ENCODE peak calls at places on chromosomes 5 and 9, in eight cellular contexts. S is uterus; U is stomach; L is CD8-positive, alpha-beta memory T cell; T is adrenal gland; B is Peyer's patch; G is A549; I is lower lobe of right lung. C is an unnamed sample.

GRCh38 chr9:27365977-27366376 is 69.0 kb upstream of the EQTN start:
- DNase-seq in S (no peak), U (no peak), L (peak; percentile 2), T (no peak), B (peak; percentile 31), G (no peak), I (no peak), C (no peak)

GRCh38 chr5:50967388-50968039 is 301.1 kb downstream of the PARP8 start:
- DNase-seq in S (no peak), U (peak; percentile 61), L (no peak), T (no peak), B (no peak), G (no peak), I (no peak), C (no peak)

GRCh38 chr9:69499959-69500358 is 172.2 kb downstream of the APBA1 start:
- DNase-seq in S (no peak), U (no peak), L (no peak), T (no peak), B (no peak), G (no peak), I (no peak), C (no peak)

GRCh38 chr5:156556666-156557401 is 229.9 kb downstream of the SGCD start:
- DNase-seq in S (no peak), U (no peak), L (no peak), T (no peak), B (no peak), G (no peak), I (no peak), C (no peak)

GRCh38 chr9:20512106-20512505 is 110.2 kb downstream of the MLLT3 start:
- DNase-seq in S (no peak), U (no peak), L (no peak), T (peak; percentile 33), B (no peak), G (peak; percentile 63), I (no peak), C (peak; percentile 6)

GRCh38 chr5:73722224-73722623 is 96.2 kb downstream of the ARHGEF28 start:
- DNase-seq in S (no peak), U (no peak), L (no peak), T (no peak), B (no peak), G (no peak), I (no peak), C (no peak)

GRCh38 chr9:69815313-69815712 is 5.3 kb upstream of the CFAP95 start:
- DNase-seq in S (no peak), U (no peak), L (no peak), T (no peak), B (no peak), G (no peak), I (no peak), C (no peak)

GRCh38 chr9:91803143-91803940 is 146.7 kb downstream of the ROR2 start:
- DNase-seq in S (no peak), U (peak; percentile 2), L (no peak), T (no peak), B (no peak), G (no peak), I (no peak), C (no peak)

GRCh38 chr5:81165493-81166119 is 67.5 kb upstream of the CKMT2 start:
- DNase-seq in S (peak; percentile 34), U (no peak), L (peak; percentile 20), T (peak; percentile 44), B (peak; percentile 24), G (peak; percentile 71), I (peak; percentile 58), C (peak; percentile 75)

GRCh38 chr9:83281306-83282255 is 218.6 kb upstream of the RASEF start:
- DNase-seq in S (no peak), U (no peak), L (no peak), T (peak; percentile 88), B (no peak), G (peak; percentile 23), I (no peak), C (peak; percentile 65)

GRCh38 chr9:136088939-136089696 is 6.0 kb downstream of the NACC2 start:
- DNase-seq in S (no peak), U (no peak), L (no peak), T (peak; percentile 16), B (no peak), G (no peak), I (peak; percentile 67), C (no peak)

GRCh38 chr5:169521366-169521983 is 62.1 kb upstream of the SPDL1 start:
- DNase-seq in S (no peak), U (peak; percentile 26), L (no peak), T (peak; percentile 15), B (no peak), G (no peak), I (no peak), C (no peak)

GRCh38 chr9:27462846-27463245 is 61.2 kb upstream of the IFNK start:
- DNase-seq in S (no peak), U (no peak), L (no peak), T (no peak), B (no peak), G (no peak), I (no peak), C (peak; percentile 6)

GRCh38 chr5:141805874-141806273 is 72.3 kb downstream of the PCDH1 start:
- DNase-seq in S (peak; percentile 57), U (no peak), L (no peak), T (peak; percentile 31), B (no peak), G (no peak), I (no peak), C (no peak)

GRCh38 chr5:77957931-77958476 is 181.9 kb upstream of the TBCA start:
- DNase-seq in S (no peak), U (no peak), L (no peak), T (no peak), B (no peak), G (no peak), I (no peak), C (no peak)

GRCh38 chr5:30436718-30437117 is 756.8 kb upstream of the CDH6 start:
- DNase-seq in S (no peak), U (no peak), L (no peak), T (no peak), B (no peak), G (no peak), I (no peak), C (no peak)

GRCh38 chr9:34992376-34992951 is 2.9 kb downstream of the DNAJB5 start:
- DNase-seq in S (peak; percentile 88), U (no peak), L (no peak), T (peak; percentile 87), B (no peak), G (peak; percentile 46), I (no peak), C (peak; percentile 80)

GRCh38 chr5:112142769-112143270 is 276.3 kb downstream of the EPB41L4A start:
- DNase-seq in S (no peak), U (no peak), L (no peak), T (peak; percentile 43), B (no peak), G (no peak), I (peak; percentile 50), C (peak; percentile 64)

GRCh38 chr5:135355182-135355581 is 43.8 kb downstream of the MACROH2A1 start:
- DNase-seq in S (no peak), U (no peak), L (no peak), T (no peak), B (no peak), G (no peak), I (no peak), C (no peak)

GRCh38 chr5:135359374-135360165 is 39.5 kb downstream of the MACROH2A1 start:
- DNase-seq in S (no peak), U (no peak), L (no peak), T (no peak), B (no peak), G (no peak), I (no peak), C (no peak)

GRCh38 chr5:135360278-135361274 is 38.5 kb downstream of the MACROH2A1 start:
- DNase-seq in S (no peak), U (no peak), L (no peak), T (no peak), B (no peak), G (no peak), I (no peak), C (no peak)

GRCh38 chr5:135353952-135354721 is 44.9 kb downstream of the MACROH2A1 start:
- DNase-seq in S (no peak), U (no peak), L (no peak), T (no peak), B (no peak), G (no peak), I (no peak), C (peak; percentile 41)

GRCh38 chr5:135356522-135357318 is 42.3 kb downstream of the MACROH2A1 start:
- DNase-seq in S (peak; percentile 70), U (peak; percentile 47), L (no peak), T (peak; percentile 88), B (peak; percentile 31), G (no peak), I (no peak), C (no peak)
- H3K4me1 ChIP-seq in S (no peaks in the 10 kb centered on the region), U (peaks cover 46% of the 10 kb centered on the region), L (no peaks in the 10 kb centered on the region), T (peaks cover 14% of the 10 kb centered on the region), B (no peaks in the 10 kb centered on the region), G (no peaks in the 10 kb centered on the region), I (peaks cover 28% of the 10 kb centered on the region), C (no peaks in the 10 kb centered on the region)

DNA sequence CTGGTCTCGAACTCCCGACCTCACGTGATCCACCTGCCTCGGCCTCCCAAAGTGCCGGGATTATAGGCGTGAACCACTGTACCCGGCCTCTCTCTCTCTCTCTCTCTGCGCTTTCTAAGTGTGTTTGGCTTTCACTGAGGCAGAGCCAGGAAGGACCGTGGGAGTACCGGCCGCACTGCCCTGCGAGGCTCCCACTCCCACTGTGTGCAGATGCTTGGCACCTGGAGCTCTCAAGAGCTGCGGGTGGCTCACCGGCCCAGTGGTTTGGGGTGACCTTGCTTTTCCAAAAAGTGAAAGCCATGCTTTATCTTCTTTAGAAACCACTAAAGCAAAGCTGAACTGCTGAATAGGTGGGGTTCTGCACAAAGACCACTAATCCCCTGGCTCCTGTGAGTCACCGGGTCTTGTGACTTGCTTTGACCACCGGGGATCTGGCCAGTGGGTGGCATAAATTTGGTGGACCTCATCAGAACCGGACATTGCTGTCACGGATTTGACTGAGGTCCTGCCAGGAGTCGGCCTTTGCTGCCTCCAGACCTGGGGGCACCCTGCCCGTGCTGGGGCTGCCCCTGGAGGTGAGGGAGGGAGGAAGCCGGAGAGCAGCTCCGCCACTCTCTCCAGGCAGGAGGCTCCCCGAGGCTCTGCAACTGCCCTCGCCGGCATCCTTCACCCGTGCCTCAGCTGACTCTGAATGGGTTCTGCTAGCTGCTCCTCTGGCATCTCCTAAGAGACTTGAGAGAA is 228.9 kb downstream of the FANCC start:
- DNase-seq in S (no peak), U (no peak), L (no peak), T (no peak), B (no peak), G (no peak), I (no peak), C (no peak)
- H3K4me1 ChIP-seq in S (peaks cover 17% of the 10 kb centered on the region), U (peaks cover 98% of the 10 kb centered on the region), L (no peaks in the 10 kb centered on the region), T (peaks cover 9% of the 10 kb centered on the region), B (no peaks in the 10 kb centered on the region), G (peaks cover 98% of the 10 kb centered on the region), I (peaks cover 58% of the 10 kb centered on the region), C (peaks cover 29% of the 10 kb centered on the region)

GRCh38 chr9:129557192-129558036 is 63.5 kb downstream of the C9orf50 start:
- DNase-seq in S (no peak), U (peak; percentile 47), L (no peak), T (no peak), B (no peak), G (peak; percentile 92), I (no peak), C (no peak)
- H3K4me1 ChIP-seq in S (no peaks in the 10 kb centered on the region), U (peaks cover 36% of the 10 kb centered on the region), L (no peaks in the 10 kb centered on the region), T (no peaks in the 10 kb centered on the region), B (no peaks in the 10 kb centered on the region), G (peaks cover 75% of the 10 kb centered on the region), I (peaks cover 6% of the 10 kb centered on the region), C (no peaks in the 10 kb centered on the region)

DNA sequence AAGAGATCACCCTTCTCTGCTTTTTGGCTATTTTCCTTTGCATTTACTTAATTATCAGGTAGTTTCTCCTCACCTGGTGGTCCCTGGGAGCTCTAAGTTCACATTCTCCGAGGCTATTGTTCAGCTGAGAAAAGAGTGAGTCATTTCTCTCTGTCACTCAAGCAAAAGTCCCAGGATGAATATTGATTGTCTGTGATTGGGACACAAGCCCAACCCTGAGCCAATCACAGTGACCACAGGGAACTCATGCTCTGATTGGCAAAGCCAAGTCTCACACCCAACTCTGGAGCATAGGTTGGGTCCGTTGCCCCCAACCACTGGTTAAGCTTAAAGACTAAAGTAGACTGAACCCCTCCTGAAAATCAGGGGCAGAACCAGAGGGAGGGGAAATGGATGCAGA is 27.8 kb upstream of the FAT2 start:
- DNase-seq in S (no peak), U (no peak), L (no peak), T (no peak), B (no peak), G (no peak), I (no peak), C (peak; percentile 43)
- H3K4me1 ChIP-seq in S (no peaks in the 10 kb centered on the region), U (no peaks in the 10 kb centered on the region), L (peaks cover 22% of the 10 kb centered on the region), T (no peaks in the 10 kb centered on the region), B (no peaks in the 10 kb centered on the region), G (peaks cover 16% of the 10 kb centered on the region), I (no peaks in the 10 kb centered on the region), C (peaks cover 67% of the 10 kb centered on the region)